ENCODE peak calls at places on chromosomes 2 and 18, in seven cellular contexts. J is cardiac fibroblast; S is activated T-helper 1 cell treated with anti-CD3 and anti-CD28 coated beads, Interleukin-12 subunit alpha, Interleukin-12 subunit beta, Interleukin-2, Interleukin-4 antibody, amounts not matched to agents 30 ng/mL and 10 ng/mL and 1 ng/mL, durations not matched to agents 14 hours and 24 hours and 36 hours; I is fibroblast of the aortic adventitia; C is NCI-H2081 treated with DMSO at 0.1 percent for 48 hours; Q is uterus; H is SK-MEL-5. P is an unnamed sample.
A peak's percentile ranks its signal among the peaks of the same experiment; 100 is the strongest.

GRCh38 chr2:61789807-61790602 is 63.9 kb downstream of the FAM161A start:
- DNase-seq in S (no peak), J (no peak), H (no peak), Q (no peak), I (no peak), C (no peak), P (no peak)

GRCh38 chr18:79613186-79613931 is 66.2 kb upstream of the CTDP1 start:
- DNase-seq in S (no peak), I (no peak), Q (peak; percentile 8), H (no peak), J (no peak), C (no peak), P (no peak)

GRCh38 chr18:48777026-48777736 is 173.6 kb downstream of the SMAD7 start:
- DNase-seq in C (no peak), S (peak; percentile 59), J (peak; percentile 59), H (peak; percentile 58), I (peak; percentile 36), Q (peak; percentile 38), P (peak; percentile 38)

GRCh38 chr2:237290249-237290648 is 123.7 kb downstream of the COL6A3 start:
- DNase-seq in C (no peak), I (peak; percentile 89), H (no peak), S (no peak), Q (peak; percentile 94), J (peak; percentile 92), P (no peak)

GRCh38 chr2:62624855-62625254 is 80.7 kb upstream of the EHBP1 start:
- DNase-seq in S (no peak), J (no peak), C (no peak), Q (no peak), I (no peak), H (no peak), P (no peak)

GRCh38 chr18:8989855-8990254 is 112.6 kb upstream of the NDUFV2 start:
- DNase-seq in H (no peak), S (no peak), J (no peak), I (no peak), C (no peak), Q (no peak), P (no peak)

GRCh38 chr18:58606236-58606635 is 22.7 kb downstream of the ALPK2 start:
- DNase-seq in I (peak; percentile 37), J (no peak), Q (no peak), S (no peak), H (no peak), C (no peak), P (no peak)

GRCh38 chr18:28960146-28960545 is 783.2 kb upstream of the CDH2 start:
- DNase-seq in H (no peak), C (no peak), Q (no peak), J (peak; percentile 31), S (no peak), I (peak; percentile 71), P (no peak)

GRCh38 chr2:188966728-188967127 is 7.4 kb upstream of the COL3A1 start:
- DNase-seq in C (no peak), Q (no peak), J (no peak), I (peak; percentile 51), H (no peak), S (no peak), P (no peak)

GRCh38 chr2:54629914-54630609 is 93.4 kb upstream of the EML6 start:
- DNase-seq in Q (no peak), H (no peak), S (no peak), J (peak; percentile 37), I (peak; percentile 68), C (no peak), P (peak; percentile 13)

GRCh38 chr2:189304360-189304759 is 124.8 kb upstream of the COL5A2 start:
- DNase-seq in J (no peak), H (peak; percentile 5), Q (no peak), I (no peak), S (peak; percentile 2), C (no peak), P (no peak)

GRCh38 chr2:18379869-18380268 is 180.6 kb downstream of the RDH14 start:
- DNase-seq in Q (no peak), H (peak; percentile 13), I (no peak), J (no peak), S (no peak), C (no peak), P (no peak)

GRCh38 chr18:57084331-57085298 is 62.3 kb upstream of the BOD1L2 start:
- DNase-seq in C (no peak), S (no peak), J (no peak), I (no peak), Q (no peak), H (peak; percentile 11), P (no peak)

GRCh38 chr2:223619486-223620129 is 17.4 kb upstream of the SCG2 start:
- DNase-seq in S (no peak), I (no peak), Q (no peak), H (no peak), J (no peak), C (no peak), P (no peak)

GRCh38 chr2:20641123-20641985 is 9.5 kb downstream of the HS1BP3 start:
- DNase-seq in H (no peak), Q (peak; percentile 78), I (peak; percentile 74), S (no peak), C (no peak), J (peak; percentile 30), P (no peak)

GRCh38 chr2:75610671-75611070 is 35.9 kb upstream of the MRPL19 start:
- DNase-seq in I (no peak), J (no peak), C (no peak), S (no peak), H (no peak), Q (no peak), P (no peak)

P was measured in stimulated activated naive B cell treated with anti-CD40 and anti-IgM and Interleukin-4, amounts not matched to agents 10 μg/mL and 1 μg/mL and 100 μg/mL, for 72 hours.